ENCODE peak calls at places on chromosome 16, in five cellular contexts. One of them, this sample, is unnamed.

GRCh38 chr16:31268033-31268365 is 8.2 kb downstream of the ITGAM start:
- DNase-seq in stimulated activated CD8-positive, alpha-beta memory T cell treated with anti-CD3 and anti-CD28 coated beads, Interleukin-4, amount 100 ng/mL, for 48 hours: no peak
- DNase-seq in AG08395: no peak
- DNase-seq in effector CD8-positive, alpha-beta T cell: no peak
- DNase-seq in upper lobe of right lung: peak; percentile 6
- DNase-seq in this sample: no peak

GRCh38 chr16:75116081-75116910 is at the start of gene LDHD:
- DNase-seq in upper lobe of right lung: peak; percentile 93
- DNase-seq in AG08395: peak; percentile 93
- DNase-seq in stimulated activated CD8-positive, alpha-beta memory T cell treated with anti-CD3 and anti-CD28 coated beads, Interleukin-4, amount 100 ng/mL, for 48 hours: no peak
- DNase-seq in effector CD8-positive, alpha-beta T cell: no peak
- DNase-seq in this sample: no peak

GRCh38 chr16:69610356-69610755 is 44.6 kb downstream of the NFAT5 start:
- DNase-seq in AG08395: peak; percentile 52
- DNase-seq in effector CD8-positive, alpha-beta T cell: no peak
- DNase-seq in stimulated activated CD8-positive, alpha-beta memory T cell treated with anti-CD3 and anti-CD28 coated beads, Interleukin-4, amount 100 ng/mL, for 48 hours: no peak
- DNase-seq in upper lobe of right lung: no peak
- DNase-seq in this sample: no peak

GRCh38 chr16:85448557-85449194 is 164.4 kb upstream of the GSE1 start:
- DNase-seq in upper lobe of right lung: peak; percentile 78
- DNase-seq in effector CD8-positive, alpha-beta T cell: peak; percentile 27
- DNase-seq in AG08395: no peak
- DNase-seq in stimulated activated CD8-positive, alpha-beta memory T cell treated with anti-CD3 and anti-CD28 coated beads, Interleukin-4, amount 100 ng/mL, for 48 hours: peak; percentile 33
- DNase-seq in this sample: peak; percentile 59

GRCh38 chr16:75624921-75625334 is 1.8 kb upstream of the ADAT1 start:
- DNase-seq in upper lobe of right lung: no peak
- DNase-seq in stimulated activated CD8-positive, alpha-beta memory T cell treated with anti-CD3 and anti-CD28 coated beads, Interleukin-4, amount 100 ng/mL, for 48 hours: no peak
- DNase-seq in AG08395: no peak
- DNase-seq in effector CD8-positive, alpha-beta T cell: no peak
- DNase-seq in this sample: no peak

GRCh38 chr16:46883353-46883689 is 841 bp upstream of the GPT2 start:
- DNase-seq in AG08395: no peak
- DNase-seq in upper lobe of right lung: no peak
- DNase-seq in stimulated activated CD8-positive, alpha-beta memory T cell treated with anti-CD3 and anti-CD28 coated beads, Interleukin-4, amount 100 ng/mL, for 48 hours: no peak
- DNase-seq in effector CD8-positive, alpha-beta T cell: no peak
- DNase-seq in this sample: no peak

GRCh38 chr16:7352114-7352513 is 19.5 kb downstream of the RBFOX1 start:
- DNase-seq in stimulated activated CD8-positive, alpha-beta memory T cell treated with anti-CD3 and anti-CD28 coated beads, Interleukin-4, amount 100 ng/mL, for 48 hours: no peak
- DNase-seq in AG08395: no peak
- DNase-seq in upper lobe of right lung: no peak
- DNase-seq in effector CD8-positive, alpha-beta T cell: no peak
- DNase-seq in this sample: no peak

GRCh38 chr16:72921620-72922019 is 126.3 kb downstream of the ZFHX3 start:
- DNase-seq in effector CD8-positive, alpha-beta T cell: no peak
- DNase-seq in AG08395: peak; percentile 50
- DNase-seq in stimulated activated CD8-positive, alpha-beta memory T cell treated with anti-CD3 and anti-CD28 coated beads, Interleukin-4, amount 100 ng/mL, for 48 hours: no peak
- DNase-seq in upper lobe of right lung: no peak
- DNase-seq in this sample: no peak

GRCh38 chr16:23286131-23286532 is 16.0 kb upstream of the SCNN1B start:
- DNase-seq in AG08395: peak; percentile 9
- DNase-seq in stimulated activated CD8-positive, alpha-beta memory T cell treated with anti-CD3 and anti-CD28 coated beads, Interleukin-4, amount 100 ng/mL, for 48 hours: no peak
- DNase-seq in upper lobe of right lung: no peak
- DNase-seq in effector CD8-positive, alpha-beta T cell: no peak
- DNase-seq in this sample: no peak

GRCh38 chr16:73071131-73071940 is 23.4 kb upstream of the ZFHX3 start:
- DNase-seq in AG08395: peak; percentile 12
- DNase-seq in stimulated activated CD8-positive, alpha-beta memory T cell treated with anti-CD3 and anti-CD28 coated beads, Interleukin-4, amount 100 ng/mL, for 48 hours: no peak
- DNase-seq in upper lobe of right lung: peak; percentile 75
- DNase-seq in effector CD8-positive, alpha-beta T cell: no peak
- DNase-seq in this sample: no peak

GRCh38 chr16:2467301-2468141 is 3.6 kb upstream of the NTN3 start:
- DNase-seq in AG08395: peak; percentile 92
- DNase-seq in stimulated activated CD8-positive, alpha-beta memory T cell treated with anti-CD3 and anti-CD28 coated beads, Interleukin-4, amount 100 ng/mL, for 48 hours: no peak
- DNase-seq in upper lobe of right lung: peak; percentile 83
- DNase-seq in effector CD8-positive, alpha-beta T cell: no peak
- DNase-seq in this sample: no peak

GRCh38 chr16:31129568-31130335 is 5.8 kb downstream of the PRSS8 start:
- DNase-seq in stimulated activated CD8-positive, alpha-beta memory T cell treated with anti-CD3 and anti-CD28 coated beads, Interleukin-4, amount 100 ng/mL, for 48 hours: no peak
- DNase-seq in AG08395: no peak
- DNase-seq in upper lobe of right lung: peak; percentile 91
- DNase-seq in effector CD8-positive, alpha-beta T cell: no peak
- DNase-seq in this sample: no peak

GRCh38 chr16:63938661-63939060 is 1183.2 kb downstream of the CDH11 start:
- DNase-seq in stimulated activated CD8-positive, alpha-beta memory T cell treated with anti-CD3 and anti-CD28 coated beads, Interleukin-4, amount 100 ng/mL, for 48 hours: no peak
- DNase-seq in effector CD8-positive, alpha-beta T cell: no peak
- DNase-seq in AG08395: no peak
- DNase-seq in upper lobe of right lung: no peak
- DNase-seq in this sample: no peak

GRCh38 chr16:57807252-57807967 is 5.1 kb upstream of the KIFC3 start:
- DNase-seq in effector CD8-positive, alpha-beta T cell: no peak
- DNase-seq in AG08395: no peak
- DNase-seq in stimulated activated CD8-positive, alpha-beta memory T cell treated with anti-CD3 and anti-CD28 coated beads, Interleukin-4, amount 100 ng/mL, for 48 hours: no peak
- DNase-seq in upper lobe of right lung: no peak
- DNase-seq in this sample: no peak

GRCh38 chr16:50120732-50121131 is 32.4 kb upstream of the TENT4B start:
- DNase-seq in effector CD8-positive, alpha-beta T cell: no peak
- DNase-seq in upper lobe of right lung: no peak
- DNase-seq in AG08395: no peak
- DNase-seq in stimulated activated CD8-positive, alpha-beta memory T cell treated with anti-CD3 and anti-CD28 coated beads, Interleukin-4, amount 100 ng/mL, for 48 hours: no peak
- DNase-seq in this sample: no peak

GRCh38 chr16:61480250-61480649 is 556.0 kb downstream of the CDH8 start:
- DNase-seq in effector CD8-positive, alpha-beta T cell: no peak
- DNase-seq in upper lobe of right lung: no peak
- DNase-seq in stimulated activated CD8-positive, alpha-beta memory T cell treated with anti-CD3 and anti-CD28 coated beads, Interleukin-4, amount 100 ng/mL, for 48 hours: no peak
- DNase-seq in AG08395: no peak
- DNase-seq in this sample: no peak

GRCh38 chr16:88023786-88024185 is 72.6 kb downstream of the BANP start:
- DNase-seq in AG08395: no peak
- DNase-seq in stimulated activated CD8-positive, alpha-beta memory T cell treated with anti-CD3 and anti-CD28 coated beads, Interleukin-4, amount 100 ng/mL, for 48 hours: no peak
- DNase-seq in effector CD8-positive, alpha-beta T cell: no peak
- DNase-seq in upper lobe of right lung: no peak
- DNase-seq in this sample: no peak

GRCh38 chr16:89297156-89297869 is 79.8 kb downstream of the ZNF778 start:
- DNase-seq in AG08395: no peak
- DNase-seq in stimulated activated CD8-positive, alpha-beta memory T cell treated with anti-CD3 and anti-CD28 coated beads, Interleukin-4, amount 100 ng/mL, for 48 hours: no peak
- DNase-seq in upper lobe of right lung: no peak
- DNase-seq in effector CD8-positive, alpha-beta T cell: no peak
- DNase-seq in this sample: no peak

This sample was measured in naive thymus-derived CD8-positive, alpha-beta T cell.